ENCODE peak calls at places on chromosome 13, in five cellular contexts. D is hepatocyte, B is GM23338, V is astrocyte, S is fibroblast of lung. O is an unnamed sample.

GRCh38 chr13:44601596-44601995 is 25.5 kb upstream of the TSC22D1 start:
- DNase-seq in D (no peak), B (peak; percentile 37), V (no peak), S (no peak), O (no peak)

GRCh38 chr13:114260818-114261217 is 20.6 kb upstream of the UPF3A start:
- DNase-seq in D (no peak), B (no peak), V (no peak), S (no peak), O (no peak)

GRCh38 chr13:62919491-62919890 is 1503.8 kb upstream of the PCDH20 start:
- DNase-seq in D (no peak), B (no peak), V (no peak), S (no peak), O (no peak)

GRCh38 chr13:99686944-99687382 is 185.7 kb downstream of the TM9SF2 start:
- DNase-seq in D (peak; percentile 33), B (peak; percentile 98), V (no peak), S (no peak), O (no peak)

GRCh38 chr13:112219753-112220152 is 152.8 kb downstream of the SOX1 start:
- DNase-seq in D (no peak), B (no peak), V (no peak), S (no peak), O (no peak)

GRCh38 chr13:109318945-109319590 is 467.3 kb downstream of the IRS2 start:
- DNase-seq in D (no peak), B (no peak), V (no peak), S (no peak), O (no peak)

GRCh38 chr13:91406619-91407018 is 8.2 kb downstream of the GPC5 start:
- DNase-seq in D (peak; percentile 47), B (peak; percentile 90), V (peak; percentile 21), S (peak; percentile 39), O (peak; percentile 21)

GRCh38 chr13:32211788-32212187 is 103.4 kb downstream of the ZAR1L start:
- DNase-seq in D (peak; percentile 18), B (no peak), V (peak; percentile 98), S (peak; percentile 94), O (no peak)

GRCh38 chr13:73914119-73914518 is 220.1 kb downstream of the KLF12 start:
- DNase-seq in D (no peak), B (no peak), V (no peak), S (no peak), O (no peak)

GRCh38 chr13:68888832-68889231 is 1218.8 kb upstream of the ATXN8OS start:
- DNase-seq in D (no peak), B (no peak), V (no peak), S (no peak), O (peak; percentile 1)

GRCh38 chr13:30338331-30338851 is 31.0 kb upstream of the KATNAL1 start:
- DNase-seq in D (no peak), B (no peak), V (peak; percentile 68), S (peak; percentile 14), O (peak; percentile 41)

GRCh38 chr13:113834496-113835200 is 29.2 kb downstream of the GAS6 start:
- DNase-seq in D (no peak), B (no peak), V (no peak), S (no peak), O (no peak)

GRCh38 chr13:30567072-30567471 is 50.6 kb upstream of the USPL1 start:
- DNase-seq in D (no peak), B (no peak), V (no peak), S (no peak), O (no peak)

GRCh38 chr13:101648766-101649489 is 196.5 kb downstream of the ITGBL1 start:
- DNase-seq in D (no peak), B (no peak), V (no peak), S (no peak), O (no peak)

GRCh38 chr13:102395174-102395573 is 6.7 kb downstream of the FGF14 start:
- DNase-seq in D (no peak), B (peak; percentile 26), V (no peak), S (no peak), O (no peak)

GRCh38 chr13:58884353-58884752 is 1252.8 kb downstream of the PCDH17 start:
- DNase-seq in D (no peak), B (peak; percentile 31), V (no peak), S (no peak), O (no peak)

GRCh38 chr13:54287062-54287764 is 1258.6 kb downstream of the OLFM4 start:
- DNase-seq in D (no peak), B (no peak), V (no peak), S (no peak), O (no peak)

GRCh38 chr13:33262997-33263396 is 22.6 kb downstream of the STARD13 start:
- DNase-seq in D (no peak), B (no peak), V (no peak), S (no peak), O (no peak)

GRCh38 chr13:41061914-41062837 is 867 bp downstream of the WBP4 start:
- DNase-seq in D (peak; percentile 86), B (peak; percentile 76), V (peak; percentile 60), S (peak; percentile 82), O (no peak)

GRCh38 chr13:110769097-110769496 is 55.6 kb downstream of the ING1 start:
- DNase-seq in D (no peak), B (no peak), V (no peak), S (no peak), O (no peak)

GRCh38 chr13:24615911-24616472 is 64.2 kb upstream of the ATP12A start:
- DNase-seq in D (no peak), B (no peak), V (no peak), S (no peak), O (no peak)

GRCh38 chr13:113207890-113208423 is 512 bp downstream of the PCID2 start:
- DNase-seq in D (peak; percentile 75), B (peak; percentile 70), V (peak; percentile 41), S (peak; percentile 54), O (peak; percentile 38)

GRCh38 chr13:108948269-108948671 is 318.9 kb downstream of the MYO16 start:
- DNase-seq in D (no peak), B (no peak), V (no peak), S (no peak), O (no peak)

GRCh38 chr13:59236309-59236939 is 927.3 kb downstream of the DIAPH3 start:
- DNase-seq in D (no peak), B (no peak), V (no peak), S (no peak), O (no peak)

GRCh38 chr13:50809133-50810090 is 34.1 kb downstream of the DLEU7 start:
- DNase-seq in D (no peak), B (no peak), V (no peak), S (no peak), O (no peak)

GRCh38 chr13:57633950-57634828 is 2.6 kb downstream of the PCDH17 start:
- DNase-seq in D (peak; percentile 17), B (peak; percentile 74), V (peak; percentile 22), S (no peak), O (no peak)

GRCh38 chr13:57633141-57633949 is 1.8 kb downstream of the PCDH17 start:
- DNase-seq in D (peak; percentile 60), B (peak; percentile 88), V (peak; percentile 29), S (peak; percentile 30), O (no peak)

GRCh38 chr13:57630661-57631606 is 610 bp upstream of the PCDH17 start:
- DNase-seq in D (peak; percentile 35), B (peak; percentile 46), V (peak; percentile 79), S (peak; percentile 21), O (peak; percentile 23)

GRCh38 chr13:57631607-57632275 is at the start of gene PCDH17:
- DNase-seq in D (peak; percentile 64), B (peak; percentile 85), V (peak; percentile 62), S (peak; percentile 70), O (no peak)

DNA sequence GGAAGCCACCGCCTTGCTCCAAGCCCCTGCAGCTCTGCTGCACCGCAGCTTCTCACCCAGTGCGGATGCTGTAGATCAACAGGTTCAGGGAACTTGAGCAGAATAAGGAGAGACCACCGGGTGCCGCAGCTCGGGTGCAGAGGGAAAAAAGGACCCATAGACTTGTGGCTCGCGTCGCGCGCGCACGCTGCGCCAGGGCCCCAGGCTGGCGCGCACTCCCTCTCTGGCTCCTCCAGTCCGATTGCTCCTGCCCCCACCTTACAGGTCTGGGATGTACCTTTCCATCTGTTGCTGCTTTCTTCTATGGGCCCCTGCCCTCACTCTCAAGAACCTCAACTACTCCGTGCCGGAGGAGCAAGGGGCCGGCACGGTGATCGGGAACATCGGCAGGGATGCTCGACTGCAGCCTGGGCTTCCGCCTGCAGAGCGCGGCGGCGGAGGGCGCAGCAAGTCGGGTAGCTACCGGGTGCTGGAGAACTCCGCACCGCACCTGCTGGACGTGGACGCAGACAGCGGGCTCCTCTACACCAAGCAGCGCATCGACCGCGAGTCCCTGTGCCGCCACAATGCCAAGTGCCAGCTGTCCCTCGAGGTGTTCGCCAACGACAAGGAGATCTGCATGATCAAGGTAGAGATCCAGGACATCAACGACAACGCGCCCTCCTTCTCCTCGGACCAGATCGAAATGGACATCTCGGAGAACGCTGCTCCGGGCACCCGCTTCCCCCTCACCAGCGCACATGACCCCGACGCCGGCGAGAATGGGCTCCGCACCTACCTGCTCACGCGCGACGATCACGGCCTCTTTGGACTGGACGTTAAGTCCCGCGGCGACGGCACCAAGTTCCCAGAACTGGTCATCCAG is 964 bp downstream of the PCDH17 start:
- DNase-seq in D (peak; percentile 47), B (peak; percentile 65), V (peak; percentile 36), S (peak; percentile 31), O (no peak)
- TF ChIP-seq EZH2 in D (peak; percentile 42), B (peak; percentile 79), V (no peak), S (no peak), O (no peak)

DNA sequence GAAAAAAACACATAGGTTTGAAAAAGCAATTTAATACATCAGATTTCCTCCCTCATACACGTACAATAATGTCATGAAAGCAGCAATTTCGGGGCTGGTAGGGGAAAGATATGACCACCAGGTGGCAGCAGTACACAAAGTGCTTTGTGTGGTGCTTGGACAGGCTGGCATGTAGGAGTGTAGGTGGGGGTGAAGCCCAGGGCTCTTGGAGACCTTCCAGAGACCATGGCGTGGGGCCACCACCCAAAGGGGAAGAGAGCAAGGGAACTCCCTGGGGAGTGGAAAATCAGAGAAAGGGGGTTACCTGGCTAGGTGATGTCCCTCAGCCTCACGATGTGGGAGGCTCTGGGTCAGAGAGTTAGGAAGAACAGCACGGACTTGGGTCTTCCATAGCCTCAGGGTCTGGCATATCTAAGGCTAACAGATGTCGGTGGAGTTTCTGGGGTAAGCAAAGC is 11.8 kb upstream of the CCNA1 start:
- DNase-seq in D (peak; percentile 85), B (peak; percentile 90), V (peak; percentile 38), S (peak; percentile 75), O (peak; percentile 62)
- H3K4me2 ChIP-seq in D (no peak overlapping the region), B (no peak overlapping the region), V (peak overlapping the region; percentile 45), S (no peak overlapping the region), O (peak overlapping the region; percentile 14)

GRCh38 chr13:78596701-78597550 is 6.4 kb downstream of the POU4F1 start:
- DNase-seq in D (no peak), B (peak; percentile 71), V (no peak), S (peak; percentile 25), O (no peak)
- TF ChIP-seq EZH2 in D (peak; percentile 95), B (peak; percentile 87), V (peak; percentile 45), S (peak; percentile 88), O (peak; percentile 76)

DNA sequence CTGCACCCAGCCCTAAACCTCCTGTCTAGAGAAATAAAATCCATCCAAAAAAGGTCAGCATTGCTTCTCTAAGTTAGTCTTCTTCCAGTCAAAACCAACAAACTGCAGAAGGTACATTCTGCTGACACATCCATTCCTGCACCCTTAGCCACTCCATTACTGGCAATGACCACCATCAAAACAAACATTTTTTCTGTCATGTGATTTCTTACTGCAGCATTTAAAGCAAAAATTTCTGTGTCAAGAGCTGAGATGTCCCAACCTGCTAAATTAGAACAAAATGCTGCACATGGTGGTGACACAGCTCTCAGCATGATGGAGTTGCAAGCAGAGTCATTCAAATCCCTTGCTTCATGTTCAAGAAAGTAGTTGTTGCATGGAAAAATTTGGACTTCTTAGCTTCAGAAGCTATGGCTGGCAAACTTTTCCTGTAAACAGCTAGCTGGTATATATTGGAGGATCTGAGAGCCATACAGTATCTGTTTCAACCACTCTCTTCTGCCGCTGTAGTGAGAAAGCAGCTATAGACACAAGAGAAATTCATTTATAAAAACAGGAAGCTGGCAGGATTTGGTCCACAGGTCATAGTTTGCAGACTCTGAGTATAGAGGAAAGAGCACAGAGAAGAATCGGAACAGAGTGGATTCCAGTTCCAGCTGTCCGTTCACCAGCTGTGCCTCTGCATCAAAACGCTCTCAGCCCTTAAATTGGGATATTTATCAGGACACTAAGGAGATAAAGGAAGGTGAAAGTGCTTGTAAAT is 17.4 kb downstream of the RUBCNL start:
- DNase-seq in D (peak; percentile 27), B (no peak), V (peak; percentile 74), S (peak; percentile 95), O (peak; percentile 25)
- H3K4me2 ChIP-seq in D (peak overlapping the region; percentile 53), B (no peak overlapping the region), V (peak overlapping the region; percentile 27), S (no peak overlapping the region), O (no peak overlapping the region)

O was measured in mammary epithelial cell.